ENCODE peak calls at places on chromosomes 1 and 21, in four cellular contexts. Q, L, G and Y are unnamed samples. For H3K4me1, the result is how much of the 10 kb centered on the place peaks cover.

GRCh38 chr1:6386371-6386949 is 7.1 kb downstream of the ACOT7 start:
- DNase-seq in Q (no peak), L (no peak), G (no peak), Y (no peak)

GRCh38 chr1:211334986-211335385 is 8.4 kb downstream of the TRAF5 start:
- DNase-seq in Q (no peak), L (no peak), G (no peak), Y (no peak)

GRCh38 chr1:221839794-221840395 is 98.0 kb upstream of the DUSP10 start:
- DNase-seq in Q (peak), L (peak), G (peak), Y (peak)

GRCh38 chr1:237677979-237678378 is 212.7 kb downstream of the ZP4 start:
- DNase-seq in Q (no peak), L (no peak), G (no peak), Y (no peak)

GRCh38 chr21:9837946-9838801 is 683.2 kb upstream of the TPTE start:
- DNase-seq in Q (peak), L (no peak), G (no peak), Y (no peak)

GRCh38 chr1:206012086-206012859 is 9.1 kb upstream of the RAB7B start:
- DNase-seq in Q (peak), L (peak), G (peak), Y (peak)

GRCh38 chr1:118992868-118993711 is 4.9 kb upstream of the TBX15 start:
- DNase-seq in Q (no peak), L (no peak), G (no peak), Y (no peak)

GRCh38 chr1:29398431-29398830 is 162.1 kb downstream of the PTPRU start:
- DNase-seq in Q (no peak), L (no peak), G (no peak), Y (no peak)

GRCh38 chr21:39020751-39021474 is 162.3 kb downstream of the PSMG1 start:
- DNase-seq in Q (no peak), L (no peak), G (no peak), Y (no peak)

GRCh38 chr1:172269644-172270043 is 150.8 kb upstream of the C1orf105 start:
- DNase-seq in Q (no peak), L (no peak), G (no peak), Y (no peak)

GRCh38 chr21:15191342-15191741 is 126.5 kb upstream of the NRIP1 start:
- DNase-seq in Q (no peak), L (no peak), G (no peak), Y (no peak)

GRCh38 chr1:1985375-1986050 is 18.1 kb downstream of the CFAP74 start:
- DNase-seq in Q (no peak), L (no peak), G (no peak), Y (no peak)

GRCh38 chr1:230345139-230345885 is 80.8 kb downstream of the PGBD5 start:
- DNase-seq in Q (no peak), L (no peak), G (no peak), Y (no peak)

GRCh38 chr1:166166400-166166699 is 451 bp downstream of the FAM78B start:
- DNase-seq in Q (no peak), L (no peak), G (no peak), Y (peak)
- H3K4me3 ChIP-seq in Q (peak), L (peak), G (peak), Y (no peak)

GRCh38 chr1:181149326-181150000 is 61.0 kb downstream of the IER5 start:
- DNase-seq in Q (no peak), L (no peak), G (no peak), Y (peak)
- H3K27ac ChIP-seq in Q (peak), L (peak), G (peak), Y (peak)

DNA sequence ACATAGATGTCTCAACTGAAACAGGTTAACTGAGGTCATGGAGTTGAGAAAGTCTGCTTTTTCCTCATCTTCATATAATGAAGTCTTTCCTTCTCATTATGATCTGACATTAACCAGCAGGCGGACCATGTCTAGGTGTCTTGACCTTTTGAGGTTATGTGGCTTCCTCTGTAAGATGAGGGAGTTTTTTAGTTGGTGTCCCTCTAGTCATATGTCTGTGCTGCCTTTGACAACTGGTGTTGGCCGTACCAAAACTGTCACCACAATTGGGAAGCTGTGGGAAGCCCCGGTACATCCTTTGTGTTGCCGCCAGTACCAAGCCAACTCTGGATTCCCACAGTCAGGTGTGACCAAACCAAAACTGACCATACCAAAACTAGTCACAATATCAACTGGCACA is 105.1 kb downstream of the PBX1 start:
- DNase-seq in Q (no peak), L (no peak), G (no peak), Y (no peak)
- H3K4me1 ChIP-seq in Q (under half), L (under half), G (under half), Y (under half)

DNA sequence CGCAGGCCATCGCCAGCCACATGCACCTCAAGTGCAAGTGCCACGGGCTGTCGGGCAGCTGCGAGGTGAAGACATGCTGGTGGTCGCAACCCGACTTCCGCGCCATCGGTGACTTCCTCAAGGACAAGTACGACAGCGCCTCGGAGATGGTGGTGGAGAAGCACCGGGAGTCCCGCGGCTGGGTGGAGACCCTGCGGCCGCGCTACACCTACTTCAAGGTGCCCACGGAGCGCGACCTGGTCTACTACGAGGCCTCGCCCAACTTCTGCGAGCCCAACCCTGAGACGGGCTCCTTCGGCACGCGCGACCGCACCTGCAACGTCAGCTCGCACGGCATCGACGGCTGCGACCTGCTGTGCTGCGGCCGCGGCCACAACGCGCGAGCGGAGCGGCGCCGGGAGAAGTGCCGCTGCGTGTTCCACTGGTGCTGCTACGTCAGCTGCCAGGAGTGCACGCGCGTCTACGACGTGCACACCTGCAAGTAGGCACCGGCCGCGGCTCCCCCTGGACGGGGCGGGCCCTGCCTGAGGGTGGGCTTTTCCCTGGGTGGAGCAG is 23.4 kb upstream of the ARF1 start:
- DNase-seq in Q (peak), L (peak), G (no peak), Y (peak)
- H3K4me3 ChIP-seq in Q (no peak), L (no peak), G (no peak), Y (peak)

GRCh38 chr1:25774921-25775774 is 24.8 kb upstream of the SELENON start:
- DNase-seq in Q (no peak), L (no peak), G (no peak), Y (peak)
- H3K27ac ChIP-seq in Q (no peak), L (no peak), G (no peak), Y (peak)

GRCh38 chr1:18292531-18292930 is 184.9 kb downstream of the IGSF21 start:
- DNase-seq in Q (no peak), L (no peak), G (no peak), Y (no peak)

GRCh38 chr1:18294437-18295176 is 186.1 kb upstream of the KLHDC7A start:
- DNase-seq in Q (no peak), L (no peak), G (no peak), Y (no peak)

GRCh38 chr1:18289597-18289996 is 182.0 kb downstream of the IGSF21 start:
- DNase-seq in Q (no peak), L (no peak), G (no peak), Y (no peak)

GRCh38 chr1:18290740-18291412 is 183.3 kb downstream of the IGSF21 start:
- DNase-seq in Q (no peak), L (no peak), G (no peak), Y (no peak)

GRCh38 chr1:18293291-18293690 is 185.7 kb downstream of the IGSF21 start:
- DNase-seq in Q (no peak), L (no peak), G (no peak), Y (no peak)
- H3K4me1 ChIP-seq in Q (under half), L (under half), G (under half), Y (under half)

DNA sequence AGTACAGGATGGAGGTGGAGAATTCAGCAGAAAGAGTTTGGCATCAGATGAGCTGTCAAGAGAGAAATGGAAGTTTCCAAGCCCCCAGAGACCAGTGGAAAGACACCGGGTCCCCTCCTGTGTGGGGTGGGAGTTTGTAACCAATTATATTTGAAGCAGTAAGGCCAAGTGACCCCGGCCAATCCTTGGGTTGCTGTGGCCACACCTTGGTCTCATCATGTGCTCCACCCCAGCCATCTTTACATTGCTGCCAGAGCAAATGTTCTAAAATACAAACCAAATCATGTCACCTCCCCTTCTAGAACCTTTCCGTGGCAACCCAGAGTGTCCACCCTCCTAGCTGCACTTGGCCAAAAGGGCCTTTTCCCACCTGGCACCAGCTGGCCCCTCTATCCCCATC is 86.1 kb downstream of the KCNN3 start:
- DNase-seq in Q (peak), L (no peak), G (no peak), Y (no peak)
- H3K4me3 ChIP-seq in Q (no peak), L (no peak), G (no peak), Y (no peak)

GRCh38 chr1:164719676-164720075 is 160.7 kb downstream of the PBX1 start:
- DNase-seq in Q (no peak), L (no peak), G (no peak), Y (no peak)

GRCh38 chr1:164718821-164719220 is 159.8 kb downstream of the PBX1 start:
- DNase-seq in Q (no peak), L (no peak), G (no peak), Y (no peak)

GRCh38 chr1:164713446-164714204 is 154.6 kb downstream of the PBX1 start:
- DNase-seq in Q (no peak), L (no peak), G (no peak), Y (no peak)

GRCh38 chr1:164720329-164721036 is 161.5 kb downstream of the PBX1 start:
- DNase-seq in Q (no peak), L (no peak), G (no peak), Y (no peak)

DNA sequence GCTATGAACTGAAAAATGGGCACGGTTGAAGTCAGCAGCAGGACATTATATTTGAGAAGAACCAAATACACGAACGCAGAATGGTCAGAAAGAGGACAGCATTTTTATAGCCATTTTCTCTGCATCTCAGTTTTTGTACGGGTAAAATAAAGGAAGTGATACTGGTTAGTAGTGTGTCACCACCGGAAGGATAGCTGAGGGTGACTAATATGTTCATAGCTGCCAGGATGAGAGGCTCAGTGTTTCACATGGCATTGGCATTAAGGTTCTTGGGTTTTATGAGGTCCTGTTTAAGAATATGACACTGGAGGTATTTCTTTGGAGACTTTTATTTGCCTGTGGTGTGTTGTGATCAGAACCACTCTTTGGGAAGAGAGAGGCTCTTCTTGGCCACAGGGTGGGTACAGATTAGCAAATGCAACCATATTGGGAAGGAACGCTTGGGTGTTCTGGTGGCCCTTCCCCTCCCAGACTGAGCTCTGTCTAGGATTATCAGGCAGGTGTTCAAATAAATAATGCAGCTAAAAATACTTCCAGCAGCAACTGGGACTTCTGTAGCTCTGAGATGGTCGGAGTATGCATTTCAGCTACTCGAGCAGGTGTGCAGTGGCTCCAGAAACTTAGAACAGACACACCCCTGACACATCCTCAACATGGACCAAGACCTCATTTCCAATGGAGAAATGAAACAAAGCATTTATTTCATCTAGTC is 158.2 kb downstream of the PBX1 start:
- DNase-seq in Q (no peak), L (no peak), G (no peak), Y (no peak)
- H3K27ac ChIP-seq in Q (peak), L (no peak), G (no peak), Y (no peak)

GRCh38 chr1:41483960-41484844 is at the start of gene EDN2:
- DNase-seq in Q (peak), L (peak), G (peak), Y (no peak)
- H3K4me1 ChIP-seq in Q (under half), L (under half), G (under half), Y (under half)